ENCODE peak calls at places on chromosomes 11 and 22, in five cellular contexts. B is K562, M is HepG2, L is H1, X is GM12878. Q is an unnamed sample.

GRCh38 chr11:88414385-88414861 is 76.9 kb upstream of the CTSC start:
- DNase-seq in B (peak; percentile 75), M (no peak), L (no peak), X (no peak), Q (no peak)

GRCh38 chr11:88301478-88302140 is 35.9 kb downstream of the CTSC start:
- DNase-seq in B (no peak), M (no peak), L (no peak), X (peak; percentile 85), Q (no peak)

GRCh38 chr11:13261600-13262061 is 16.0 kb upstream of the BMAL1 start:
- DNase-seq in B (no peak), M (no peak), L (no peak), X (no peak), Q (peak; percentile 86)

GRCh38 chr11:13324709-13325108 is 47.1 kb downstream of the BMAL1 start:
- DNase-seq in B (no peak), M (no peak), L (no peak), X (no peak), Q (no peak)

GRCh38 chr22:36797988-36798670 is 18.7 kb downstream of the PVALB start:
- DNase-seq in B (no peak), M (no peak), L (no peak), X (no peak), Q (no peak)

GRCh38 chr11:119791701-119792151 is 62.7 kb upstream of the NECTIN1 start:
- DNase-seq in B (no peak), M (no peak), L (no peak), X (no peak), Q (no peak)

GRCh38 chr11:61701298-61701993 is 21.3 kb downstream of the DAGLA start:
- DNase-seq in B (peak; percentile 53), M (peak; percentile 37), L (no peak), X (no peak), Q (peak; percentile 22)

GRCh38 chr11:28521075-28521474 is 412.9 kb downstream of the METTL15 start:
- DNase-seq in B (no peak), M (no peak), L (no peak), X (no peak), Q (no peak)

GRCh38 chr11:56909080-56909479 is 79.6 kb upstream of the OR5AK2 start:
- DNase-seq in B (no peak), M (no peak), L (no peak), X (no peak), Q (no peak)

GRCh38 chr11:115535781-115536180 is 31.6 kb upstream of the CADM1 start:
- DNase-seq in B (no peak), M (no peak), L (no peak), X (no peak), Q (no peak)

GRCh38 chr11:119560291-119560690 is 137.3 kb upstream of the THY1 start:
- DNase-seq in B (no peak), M (no peak), L (no peak), X (no peak), Q (no peak)

GRCh38 chr22:39530692-39531331 is 1.7 kb downstream of the RPS19BP1 start:
- DNase-seq in B (peak; percentile 86), M (peak; percentile 57), L (no peak), X (no peak), Q (no peak)

GRCh38 chr22:27512283-27512761 is 289.2 kb downstream of the MN1 start:
- DNase-seq in B (no peak), M (no peak), L (no peak), X (no peak), Q (no peak)

GRCh38 chr22:27686534-27686933 is 115.0 kb downstream of the MN1 start:
- DNase-seq in B (peak; percentile 37), M (peak; percentile 39), L (no peak), X (no peak), Q (peak; percentile 68)

GRCh38 chr11:57626895-57627294 is 22.8 kb downstream of the YPEL4 start:
- DNase-seq in B (no peak), M (no peak), L (no peak), X (no peak), Q (no peak)

GRCh38 chr22:47240116-47240515 is 477.7 kb downstream of the TBC1D22A start:
- DNase-seq in B (no peak), M (no peak), L (no peak), X (no peak), Q (no peak)

GRCh38 chr22:37353839-37354238 is 71.5 kb downstream of the CYTH4 start:
- DNase-seq in B (no peak), M (no peak), L (no peak), X (no peak), Q (no peak)

GRCh38 chr11:111938687-111939160 is 1.6 kb downstream of the DIXDC1 start:
- DNase-seq in B (peak; percentile 56), M (peak; percentile 76), L (no peak), X (peak; percentile 71), Q (no peak)

GRCh38 chr22:20945578-20945934 is 21.5 kb upstream of the AIFM3 start:
- DNase-seq in B (no peak), M (no peak), L (no peak), X (no peak), Q (no peak)

GRCh38 chr11:131932584-131933360 is 562.4 kb downstream of the NTM start:
- DNase-seq in B (no peak), M (no peak), L (no peak), X (no peak), Q (no peak)

GRCh38 chr11:18720086-18720810 is 5.7 kb downstream of the IGSF22 start:
- DNase-seq in B (no peak), M (no peak), L (no peak), X (no peak), Q (no peak)

GRCh38 chr11:12434255-12434654 is 56.9 kb downstream of the PARVA start:
- DNase-seq in B (no peak), M (no peak), L (no peak), X (no peak), Q (no peak)

GRCh38 chr11:63608353-63609345 is 5.6 kb downstream of the PLAAT3 start:
- DNase-seq in B (no peak), M (no peak), L (no peak), X (no peak), Q (no peak)

GRCh38 chr22:49590851-49591445 is 236.7 kb downstream of the BRD1 start:
- DNase-seq in B (no peak), M (no peak), L (no peak), X (no peak), Q (no peak)

DNA sequence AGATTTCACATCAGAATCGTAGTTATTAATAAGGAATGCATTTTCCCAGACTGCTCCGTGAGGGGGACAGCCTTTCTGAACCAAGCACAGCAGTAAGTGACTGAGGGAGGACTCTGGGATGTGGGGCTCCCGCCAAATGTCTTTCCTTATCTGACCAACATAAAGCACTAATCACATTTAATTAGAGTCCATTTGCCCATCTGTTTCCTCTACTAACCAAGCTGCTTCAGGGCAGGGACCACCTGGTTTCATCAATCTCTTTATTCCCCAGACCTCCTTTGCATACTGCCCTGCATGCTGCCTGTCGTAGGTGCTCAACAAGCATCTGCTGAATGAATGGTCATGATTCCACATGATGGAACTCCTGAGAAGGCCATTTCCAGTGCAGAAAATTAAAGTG is 29.4 kb downstream of the SMCO4 start:
- DNase-seq in B (no peak), M (no peak), L (no peak), X (no peak), Q (no peak)
- H3K4me2 ChIP-seq in B (no peak overlapping the region), M (no peak overlapping the region), L (no peak overlapping the region), X (peak overlapping the region; percentile 12), Q (no peak overlapping the region)

DNA sequence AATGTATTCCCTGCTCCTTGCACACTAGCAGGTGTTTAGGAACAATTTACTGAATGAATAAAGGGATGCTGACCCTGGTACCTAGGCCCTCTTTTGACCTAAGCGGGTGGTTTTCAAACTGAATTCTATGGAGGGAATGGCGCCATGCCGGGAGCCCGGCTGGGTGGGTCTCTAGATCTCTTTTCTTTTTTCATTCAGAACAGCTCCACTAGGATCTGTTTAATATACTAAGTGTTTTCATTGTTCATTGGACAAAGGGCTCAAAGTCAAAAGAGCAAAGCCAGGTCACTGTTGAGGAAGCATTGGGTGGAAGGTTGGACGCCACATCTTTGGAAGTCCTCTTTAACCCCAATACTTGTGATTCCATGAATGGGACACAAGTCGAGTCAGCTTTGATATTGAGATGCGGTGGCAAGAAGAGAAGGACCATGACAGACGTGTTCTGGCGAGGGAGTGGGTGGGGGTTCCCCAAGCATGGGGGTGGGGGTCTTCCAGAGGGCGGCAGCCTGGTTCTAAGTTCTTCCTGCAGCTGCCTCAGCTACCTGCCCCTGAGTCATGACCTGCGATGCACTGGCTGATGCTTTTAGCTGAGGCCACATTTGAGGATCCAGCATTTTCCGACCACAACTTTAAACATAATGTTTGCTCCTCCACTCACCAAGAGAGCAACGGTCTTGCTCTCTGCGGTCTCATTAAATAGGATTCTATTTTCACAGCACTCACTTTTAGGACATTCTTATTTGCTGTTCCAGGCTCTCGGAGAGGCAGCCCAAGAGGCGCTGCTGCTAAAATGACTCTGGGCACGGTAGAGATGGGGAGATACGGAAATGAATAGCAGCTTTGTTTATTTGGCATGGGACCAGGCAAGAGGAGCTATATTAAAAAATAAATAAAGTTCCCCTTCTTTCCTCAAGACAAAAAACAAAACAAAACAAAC is 100.6 kb downstream of the FBXO7 start:
- DNase-seq in B (no peak), M (no peak), L (no peak), X (no peak), Q (no peak)
- TF ChIP-seq SRF in B (no peak), M (no peak), L (no peak), X (no peak), Q (no peak)

DNA sequence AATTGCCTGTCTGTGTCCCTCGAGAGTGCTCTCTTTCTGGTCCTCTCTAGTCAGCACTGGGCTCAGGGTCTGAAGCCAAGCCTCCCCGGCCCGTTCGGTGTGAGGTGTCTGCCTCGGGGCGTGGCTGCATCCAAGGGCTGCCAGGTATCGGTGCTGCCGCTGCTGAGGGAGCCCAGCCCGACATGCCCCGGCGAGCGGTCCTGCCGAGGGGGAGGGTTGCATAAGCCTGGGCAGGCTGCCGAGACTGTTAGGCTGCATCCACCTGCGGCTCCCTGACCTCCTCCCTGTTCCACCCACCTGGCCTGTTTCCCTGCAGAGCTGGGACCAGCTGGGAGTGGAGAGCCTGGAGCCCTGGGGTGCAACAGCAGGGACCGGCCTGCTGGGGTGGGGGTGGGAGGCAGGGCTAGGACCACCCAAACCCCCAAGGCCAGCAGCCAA is 6.3 kb downstream of the OVOL1 start:
- DNase-seq in B (no peak), M (no peak), L (no peak), X (no peak), Q (no peak)
- TF ChIP-seq EZH2 in B (no peak), M (no peak), L (no peak), X (no peak), Q (no peak)

GRCh38 chr11:74784234-74784633 is 35.6 kb downstream of the RNF169 start:
- DNase-seq in B (no peak), M (no peak), L (no peak), X (peak; percentile 28), Q (no peak)
- H3K4me2 ChIP-seq in B (no peak overlapping the region), M (no peak overlapping the region), L (no peak overlapping the region), X (peak overlapping the region; percentile 67), Q (no peak overlapping the region)